ENCODE peak calls at places on chromosomes 5 and 9, in seven cellular contexts. One of them, this sample, is unnamed.

GRCh38 chr9:122302541-122302940 is 37.9 kb downstream of the MRRF start:
- DNase-seq in HepG2: no peak
- DNase-seq in HCT116: no peak
- DNase-seq in body of pancreas: no peak
- DNase-seq in IMR-90: peak
- DNase-seq in stomach: no peak
- DNase-seq in uterus: no peak
- DNase-seq in this sample: no peak

GRCh38 chr5:151651997-151652645 is 34.6 kb downstream of the SPARC start:
- DNase-seq in IMR-90: peak
- DNase-seq in stomach: peak
- DNase-seq in HCT116: peak
- DNase-seq in HepG2: peak
- DNase-seq in body of pancreas: peak
- DNase-seq in uterus: peak
- DNase-seq in this sample: no peak

GRCh38 chr5:151408633-151409243 is 38.7 kb upstream of the SLC36A1 start:
- DNase-seq in stomach: no peak
- DNase-seq in HepG2: no peak
- DNase-seq in uterus: no peak
- DNase-seq in IMR-90: no peak
- DNase-seq in body of pancreas: no peak
- DNase-seq in HCT116: no peak
- DNase-seq in this sample: no peak

GRCh38 chr5:39730011-39730410 is 305.2 kb upstream of the DAB2 start:
- DNase-seq in stomach: no peak
- DNase-seq in body of pancreas: no peak
- DNase-seq in HepG2: no peak
- DNase-seq in HCT116: no peak
- DNase-seq in IMR-90: no peak
- DNase-seq in uterus: no peak
- DNase-seq in this sample: no peak

GRCh38 chr5:151757233-151758140 is 944 bp downstream of the ATOX1 start:
- DNase-seq in IMR-90: no peak
- DNase-seq in HCT116: no peak
- DNase-seq in uterus: no peak
- DNase-seq in HepG2: no peak
- DNase-seq in body of pancreas: no peak
- DNase-seq in stomach: no peak
- DNase-seq in this sample: no peak

GRCh38 chr5:38755171-38755570 is 90.6 kb upstream of the OSMR start:
- DNase-seq in uterus: no peak
- DNase-seq in body of pancreas: no peak
- DNase-seq in stomach: no peak
- DNase-seq in HCT116: no peak
- DNase-seq in HepG2: no peak
- DNase-seq in IMR-90: peak
- DNase-seq in this sample: no peak

GRCh38 chr5:149643781-149644180 is 62.5 kb downstream of the ARHGEF37 start:
- DNase-seq in IMR-90: no peak
- DNase-seq in uterus: no peak
- DNase-seq in body of pancreas: no peak
- DNase-seq in HCT116: no peak
- DNase-seq in stomach: no peak
- DNase-seq in HepG2: no peak
- DNase-seq in this sample: no peak

GRCh38 chr5:154214236-154215106 is 23.9 kb downstream of the GALNT10 start:
- DNase-seq in body of pancreas: no peak
- DNase-seq in uterus: no peak
- DNase-seq in IMR-90: peak
- DNase-seq in stomach: no peak
- DNase-seq in HCT116: no peak
- DNase-seq in HepG2: no peak
- DNase-seq in this sample: no peak

GRCh38 chr5:78574157-78574673 is 74.4 kb downstream of the LHFPL2 start:
- DNase-seq in uterus: no peak
- DNase-seq in body of pancreas: no peak
- DNase-seq in stomach: no peak
- DNase-seq in HCT116: no peak
- DNase-seq in IMR-90: no peak
- DNase-seq in HepG2: no peak
- DNase-seq in this sample: no peak

GRCh38 chr9:6759114-6759977 is 1.6 kb downstream of the KDM4C start:
- DNase-seq in stomach: peak
- DNase-seq in IMR-90: peak
- DNase-seq in HCT116: peak
- DNase-seq in body of pancreas: peak
- DNase-seq in HepG2: peak
- DNase-seq in uterus: no peak
- DNase-seq in this sample: no peak

GRCh38 chr5:103546858-103547257 is 15.7 kb downstream of the NUDT12 start:
- DNase-seq in uterus: no peak
- DNase-seq in body of pancreas: no peak
- DNase-seq in HCT116: no peak
- DNase-seq in IMR-90: no peak
- DNase-seq in stomach: no peak
- DNase-seq in HepG2: no peak
- DNase-seq in this sample: no peak

GRCh38 chr5:140251527-140251973 is 51.4 kb downstream of the PFDN1 start:
- DNase-seq in body of pancreas: no peak
- DNase-seq in stomach: no peak
- DNase-seq in HCT116: peak
- DNase-seq in uterus: no peak
- DNase-seq in IMR-90: peak
- DNase-seq in HepG2: no peak
- DNase-seq in this sample: no peak

GRCh38 chr9:112334319-112334828 is 955 bp upstream of the PTBP3 start:
- DNase-seq in body of pancreas: no peak
- DNase-seq in uterus: no peak
- DNase-seq in HCT116: no peak
- DNase-seq in HepG2: peak
- DNase-seq in IMR-90: peak
- DNase-seq in stomach: no peak
- DNase-seq in this sample: no peak

GRCh38 chr5:81007637-81008027 is 47.5 kb downstream of the RASGRF2 start:
- DNase-seq in stomach: no peak
- DNase-seq in HepG2: no peak
- DNase-seq in uterus: no peak
- DNase-seq in IMR-90: no peak
- DNase-seq in HCT116: no peak
- DNase-seq in body of pancreas: no peak
- DNase-seq in this sample: no peak

GRCh38 chr5:116492776-116493175 is 81.8 kb downstream of the SEMA6A start:
- DNase-seq in IMR-90: no peak
- DNase-seq in uterus: no peak
- DNase-seq in HepG2: no peak
- DNase-seq in body of pancreas: no peak
- DNase-seq in HCT116: no peak
- DNase-seq in stomach: no peak
- DNase-seq in this sample: no peak

GRCh38 chr5:54315736-54316135 is 5.4 kb upstream of the ARL15 start:
- DNase-seq in HCT116: no peak
- DNase-seq in uterus: no peak
- DNase-seq in body of pancreas: no peak
- DNase-seq in HepG2: no peak
- DNase-seq in IMR-90: no peak
- DNase-seq in stomach: no peak
- DNase-seq in this sample: no peak

GRCh38 chr5:176776141-176776865 is 34.1 kb upstream of the UNC5A start:
- DNase-seq in IMR-90: no peak
- DNase-seq in stomach: no peak
- DNase-seq in uterus: no peak
- DNase-seq in HCT116: no peak
- DNase-seq in body of pancreas: no peak
- DNase-seq in HepG2: no peak
- DNase-seq in this sample: no peak

GRCh38 chr5:172904643-172905345 is 54.4 kb upstream of the RPL26L1 start:
- DNase-seq in HepG2: peak
- DNase-seq in HCT116: peak
- DNase-seq in body of pancreas: peak
- DNase-seq in stomach: peak
- DNase-seq in uterus: peak
- DNase-seq in IMR-90: peak
- DNase-seq in this sample: no peak

GRCh38 chr5:172905771-172906170 is 53.5 kb upstream of the RPL26L1 start:
- DNase-seq in body of pancreas: no peak
- DNase-seq in HCT116: no peak
- DNase-seq in stomach: no peak
- DNase-seq in uterus: no peak
- DNase-seq in HepG2: no peak
- DNase-seq in IMR-90: no peak
- DNase-seq in this sample: no peak

GRCh38 chr5:172906436-172906835 is 52.8 kb upstream of the RPL26L1 start:
- DNase-seq in HCT116: no peak
- DNase-seq in HepG2: no peak
- DNase-seq in IMR-90: peak
- DNase-seq in uterus: no peak
- DNase-seq in stomach: no peak
- DNase-seq in body of pancreas: no peak
- DNase-seq in this sample: no peak

GRCh38 chr5:172904312-172904642 is 54.9 kb upstream of the RPL26L1 start:
- DNase-seq in uterus: no peak
- DNase-seq in HepG2: no peak
- DNase-seq in HCT116: no peak
- DNase-seq in body of pancreas: no peak
- DNase-seq in stomach: no peak
- DNase-seq in IMR-90: no peak
- DNase-seq in this sample: no peak

DNA sequence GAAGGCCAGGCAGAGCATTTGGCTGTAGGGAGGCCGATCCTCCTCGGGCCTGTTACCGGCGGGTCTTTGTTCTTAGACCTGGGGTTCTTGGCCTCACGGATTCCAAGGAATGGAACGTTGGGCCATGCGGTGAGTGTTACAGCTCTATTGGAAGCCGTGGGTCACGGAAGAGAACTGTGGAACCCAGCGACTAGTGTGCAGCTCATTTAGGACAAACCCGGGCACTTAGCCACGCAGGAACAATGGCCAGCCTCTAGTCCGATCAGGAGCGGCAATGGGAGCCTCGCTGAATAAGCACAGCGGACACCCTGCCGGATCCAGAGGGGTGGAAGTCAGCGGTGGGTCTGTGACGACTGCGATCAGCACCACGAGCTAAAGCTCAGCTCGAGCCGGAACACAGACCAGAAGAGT is 53.9 kb upstream of the RPL26L1 start:
- DNase-seq in stomach: no peak
- DNase-seq in uterus: no peak
- DNase-seq in body of pancreas: no peak
- DNase-seq in HepG2: no peak
- DNase-seq in IMR-90: no peak
- DNase-seq in HCT116: no peak
- DNase-seq in this sample: no peak
- H3K27ac ChIP-seq in stomach: peak
- H3K27ac ChIP-seq in uterus: peak
- H3K27ac ChIP-seq in body of pancreas: peak
- H3K27ac ChIP-seq in HepG2: no peak
- H3K27ac ChIP-seq in IMR-90: peak
- H3K27ac ChIP-seq in HCT116: no peak
- H3K27ac ChIP-seq in this sample: peak

DNA sequence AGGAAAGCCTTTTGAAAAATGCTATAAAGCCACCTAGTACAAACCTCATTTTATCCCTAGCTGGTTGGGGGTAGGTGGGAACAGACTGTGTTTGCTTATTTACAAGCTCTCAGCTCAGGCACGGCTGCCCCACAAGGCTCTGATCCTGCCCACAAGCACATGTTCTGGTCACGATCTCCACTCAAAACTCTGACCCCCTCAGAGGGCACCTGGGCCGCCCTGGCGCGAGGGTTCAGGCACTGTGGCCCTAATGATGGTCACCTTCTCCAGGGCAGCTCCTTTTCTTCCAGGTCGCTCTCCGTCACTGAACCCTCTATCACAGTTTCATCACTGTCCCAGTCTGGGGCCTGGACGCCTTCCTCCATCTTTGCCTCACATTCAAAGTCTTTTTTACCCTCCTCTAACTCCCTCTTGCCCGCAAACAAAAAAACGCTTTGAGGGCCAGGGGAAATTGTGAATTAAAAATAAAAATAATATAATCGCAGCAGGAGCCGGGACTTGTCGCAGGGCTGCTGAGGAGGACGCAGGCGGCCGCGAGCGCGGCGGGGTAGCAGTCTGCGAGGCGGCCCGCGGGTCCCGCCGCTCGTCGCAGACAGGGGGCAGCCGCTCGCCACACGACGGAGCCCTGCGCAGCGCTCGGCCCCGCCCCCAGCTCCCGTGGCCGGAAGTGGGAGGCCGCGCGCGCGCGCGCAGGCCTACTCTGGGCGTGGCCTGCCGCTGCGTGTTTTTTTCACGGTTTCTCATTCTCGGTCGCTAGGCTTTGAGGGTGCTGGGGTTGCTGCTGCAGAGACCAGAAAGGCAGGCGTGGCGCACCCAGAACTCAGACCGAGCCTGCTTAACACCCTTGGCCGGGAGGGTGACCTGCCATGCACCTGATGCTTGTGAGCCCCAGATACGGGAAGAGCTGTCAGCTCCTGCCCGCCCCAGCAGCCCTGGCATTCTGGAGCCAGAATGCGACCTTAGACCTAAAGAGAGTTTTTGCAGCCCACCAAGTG is at the start of gene ANKRD31:
- DNase-seq in HepG2: peak
- DNase-seq in stomach: peak
- DNase-seq in IMR-90: peak
- DNase-seq in body of pancreas: peak
- DNase-seq in uterus: peak
- DNase-seq in HCT116: peak
- DNase-seq in this sample: peak
- TF ChIP-seq POLR2A in HepG2: peak
- TF ChIP-seq POLR2A in stomach: no peak
- TF ChIP-seq POLR2A in IMR-90: peak
- TF ChIP-seq POLR2A in body of pancreas: peak
- TF ChIP-seq POLR2A in uterus: peak
- TF ChIP-seq POLR2A in HCT116: no peak
- TF ChIP-seq POLR2A in this sample: no peak

DNA sequence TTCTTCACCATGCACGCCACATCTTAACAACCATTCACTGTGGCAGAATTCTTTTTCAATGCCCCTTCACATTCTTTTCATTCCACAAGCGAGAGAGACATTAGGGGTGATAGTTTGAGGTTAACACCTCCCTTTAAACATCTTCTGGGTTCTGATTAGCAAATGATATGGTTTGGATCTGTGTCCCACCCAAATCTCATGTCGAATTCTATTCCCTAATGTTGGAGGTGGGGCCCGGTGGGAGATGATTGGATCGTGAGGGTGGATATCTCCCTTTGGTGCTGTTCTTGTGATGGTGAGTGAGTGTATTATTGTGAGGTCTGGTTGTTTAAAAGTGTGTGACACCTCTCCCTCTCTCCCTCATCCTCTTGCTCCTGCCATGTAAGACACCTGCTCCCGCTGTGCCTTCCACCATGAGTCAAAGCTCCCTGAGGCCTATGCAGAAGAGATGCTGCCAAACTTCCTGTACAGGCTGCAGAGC is 46.1 kb upstream of the RAI14 start:
- DNase-seq in body of pancreas: no peak
- DNase-seq in HepG2: no peak
- DNase-seq in uterus: no peak
- DNase-seq in HCT116: no peak
- DNase-seq in stomach: no peak
- DNase-seq in IMR-90: peak
- DNase-seq in this sample: no peak
- H3K27ac ChIP-seq in body of pancreas: no peak
- H3K27ac ChIP-seq in HepG2: no peak
- H3K27ac ChIP-seq in uterus: peak
- H3K27ac ChIP-seq in HCT116: peak
- H3K27ac ChIP-seq in stomach: no peak
- H3K27ac ChIP-seq in IMR-90: peak
- H3K27ac ChIP-seq in this sample: no peak

GRCh38 chr9:107489687-107490605 is at the start of gene KLF4:
- DNase-seq in uterus: peak
- DNase-seq in HepG2: peak
- DNase-seq in body of pancreas: peak
- DNase-seq in IMR-90: peak
- DNase-seq in HCT116: peak
- DNase-seq in stomach: peak
- DNase-seq in this sample: peak
- TF ChIP-seq POLR2A in uterus: peak
- TF ChIP-seq POLR2A in HepG2: no peak
- TF ChIP-seq POLR2A in body of pancreas: peak
- TF ChIP-seq POLR2A in IMR-90: peak
- TF ChIP-seq POLR2A in HCT116: peak
- TF ChIP-seq POLR2A in stomach: no peak
- TF ChIP-seq POLR2A in this sample: peak

This sample was measured in esophagus squamous epithelium.